ENCODE peak calls at places on chromosome 9, in eight cellular contexts. G is GM23338, U is HepG2, F is neural progenitor cell, S is HCT116, H is MM.1S, J is mammary epithelial cell, Q is PC-9. P is an unnamed sample.

GRCh38 chr9:133371261-133371711 is 4.6 kb downstream of the SURF4 start:
- DNase-seq in G (no peak), U (no peak), F (no peak), S (no peak), H (no peak), J (no peak), Q (no peak), P (peak; percentile 52)

GRCh38 chr9:129571298-129572051 is 49.4 kb downstream of the C9orf50 start:
- DNase-seq in G (no peak), U (peak; percentile 49), F (no peak), S (no peak), H (no peak), J (no peak), Q (no peak), P (no peak)

GRCh38 chr9:134258332-134258731 is 67.9 kb upstream of the RXRA start:
- DNase-seq in G (no peak), U (no peak), F (no peak), S (no peak), H (no peak), J (no peak), Q (no peak), P (no peak)

GRCh38 chr9:133562611-133563285 is 28.2 kb downstream of the ADAMTSL2 start:
- DNase-seq in G (no peak), U (no peak), F (no peak), S (no peak), H (no peak), J (no peak), Q (no peak), P (no peak)

GRCh38 chr9:94867842-94868312 is 141.4 kb downstream of the AOPEP start:
- DNase-seq in G (no peak), U (no peak), F (no peak), S (no peak), H (no peak), J (peak; percentile 83), Q (peak; percentile 44), P (peak; percentile 97)

GRCh38 chr9:97938081-97938644 is at the start of gene HEMGN:
- DNase-seq in G (no peak), U (no peak), F (no peak), S (no peak), H (peak; percentile 96), J (no peak), Q (no peak), P (no peak)

GRCh38 chr9:38315085-38315595 is 77.4 kb upstream of the ALDH1B1 start:
- DNase-seq in G (no peak), U (no peak), F (no peak), S (no peak), H (no peak), J (no peak), Q (no peak), P (no peak)

GRCh38 chr9:110429453-110429852 is 91.8 kb upstream of the TXNDC8 start:
- DNase-seq in G (no peak), U (no peak), F (no peak), S (no peak), H (no peak), J (no peak), Q (no peak), P (peak; percentile 16)

GRCh38 chr9:97570899-97571298 is 62.3 kb downstream of the TSTD2 start:
- DNase-seq in G (no peak), U (no peak), F (no peak), S (no peak), H (no peak), J (no peak), Q (no peak), P (no peak)

GRCh38 chr9:4796988-4797956 is 4.5 kb downstream of the RCL1 start:
- DNase-seq in G (peak; percentile 85), U (peak; percentile 43), F (peak; percentile 70), S (peak; percentile 38), H (peak; percentile 42), J (no peak), Q (peak; percentile 3), P (peak; percentile 47)

GRCh38 chr9:133051281-133051900 is 10.4 kb upstream of the CEL start:
- DNase-seq in G (no peak), U (no peak), F (no peak), S (no peak), H (no peak), J (no peak), Q (no peak), P (no peak)

GRCh38 chr9:96483733-96484240 is 33.8 kb downstream of the HABP4 start:
- DNase-seq in G (no peak), U (no peak), F (no peak), S (no peak), H (no peak), J (no peak), Q (no peak), P (no peak)

GRCh38 chr9:85744481-85744880 is 2.7 kb upstream of the AGTPBP1 start:
- DNase-seq in G (peak; percentile 6), U (no peak), F (no peak), S (no peak), H (no peak), J (no peak), Q (no peak), P (no peak)

GRCh38 chr9:134276463-134277245 is 49.6 kb upstream of the RXRA start:
- DNase-seq in G (no peak), U (no peak), F (peak; percentile 33), S (no peak), H (no peak), J (no peak), Q (no peak), P (no peak)

GRCh38 chr9:112135706-112136105 is 39.4 kb downstream of the SUSD1 start:
- DNase-seq in G (no peak), U (no peak), F (no peak), S (no peak), H (no peak), J (peak; percentile 41), Q (peak; percentile 24), P (no peak)

GRCh38 chr9:72943844-72944462 is 8.9 kb downstream of the ALDH1A1 start:
- DNase-seq in G (no peak), U (no peak), F (no peak), S (no peak), H (no peak), J (no peak), Q (no peak), P (no peak)

GRCh38 chr9:95078516-95078915 is 239.0 kb downstream of the FANCC start:
- DNase-seq in G (no peak), U (no peak), F (no peak), S (no peak), H (no peak), J (no peak), Q (no peak), P (no peak)

GRCh38 chr9:37370968-37371563 is 51.4 kb upstream of the GRHPR start:
- DNase-seq in G (no peak), U (no peak), F (no peak), S (no peak), H (peak; percentile 76), J (no peak), Q (no peak), P (no peak)

GRCh38 chr9:7177383-7177782 is 419.6 kb downstream of the KDM4C start:
- DNase-seq in G (no peak), U (no peak), F (no peak), S (no peak), H (no peak), J (peak; percentile 56), Q (no peak), P (no peak)

GRCh38 chr9:26656003-26656940 is 236.3 kb downstream of the CAAP1 start:
- DNase-seq in G (peak; percentile 78), U (peak; percentile 2), F (peak; percentile 70), S (peak; percentile 10), H (no peak), J (no peak), Q (peak; percentile 1), P (peak; percentile 0)

GRCh38 chr9:16154570-16155078 is 601.8 kb downstream of the CCDC171 start:
- DNase-seq in G (peak; percentile 91), U (no peak), F (peak; percentile 84), S (no peak), H (peak; percentile 69), J (no peak), Q (peak; percentile 32), P (peak; percentile 64)

GRCh38 chr9:78866228-78867132 is 569.6 kb downstream of the PSAT1 start:
- DNase-seq in G (no peak), U (peak; percentile 2), F (no peak), S (peak; percentile 13), H (no peak), J (peak; percentile 72), Q (peak; percentile 63), P (peak; percentile 86)

GRCh38 chr9:137046094-137046787 is at the start of gene NPDC1:
- DNase-seq in G (peak; percentile 95), U (peak; percentile 71), F (peak; percentile 95), S (peak; percentile 68), H (peak; percentile 88), J (peak; percentile 73), Q (peak; percentile 91), P (peak; percentile 63)
- TF ChIP-seq EZH2 in G (peak; percentile 23), U (no peak), F (peak; percentile 62), S (no peak), H (peak; percentile 69), J (no peak), Q (no peak), P (no peak)

GRCh38 chr9:114172981-114173833 is 17.9 kb downstream of the COL27A1 start:
- DNase-seq in G (no peak), U (peak; percentile 26), F (no peak), S (no peak), H (no peak), J (peak; percentile 52), Q (no peak), P (peak; percentile 70)
- H3K4me1 ChIP-seq in G (no peaks in the 10 kb centered on the region), U (peaks cover 67% of the 10 kb centered on the region), F (peaks cover 21% of the 10 kb centered on the region), S (peaks cover 11% of the 10 kb centered on the region), H (no peaks in the 10 kb centered on the region), J (peaks cover 27% of the 10 kb centered on the region), Q (no peaks in the 10 kb centered on the region), P (peaks cover 40% of the 10 kb centered on the region)

DNA sequence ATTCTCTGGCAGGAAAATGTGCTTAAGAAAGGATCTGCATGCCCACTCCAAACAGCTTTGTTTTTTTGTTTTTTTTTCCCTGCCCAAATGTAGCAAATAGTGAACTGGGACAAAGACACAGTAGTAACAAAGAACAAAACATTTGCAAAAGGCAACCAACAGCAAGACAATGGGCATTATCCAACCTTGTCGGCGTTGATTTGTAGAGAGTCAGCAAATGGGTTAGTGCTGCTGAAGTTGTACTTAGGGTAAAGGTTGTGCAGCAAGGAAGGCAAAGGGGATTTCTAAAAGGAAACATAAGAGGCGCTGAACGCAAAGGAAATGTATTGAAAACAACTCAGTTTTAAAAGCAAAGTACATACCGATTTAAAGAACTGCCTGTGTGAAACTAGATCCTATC is 136.2 kb downstream of the MPDZ start:
- DNase-seq in G (peak; percentile 37), U (no peak), F (peak; percentile 60), S (no peak), H (no peak), J (no peak), Q (no peak), P (no peak)
- H3K4me3 ChIP-seq in G (no peak overlapping the region), U (no peak overlapping the region), F (no peak overlapping the region), S (no peak overlapping the region), H (no peak overlapping the region), J (no peak overlapping the region), Q (no peak overlapping the region), P (no peak overlapping the region)

DNA sequence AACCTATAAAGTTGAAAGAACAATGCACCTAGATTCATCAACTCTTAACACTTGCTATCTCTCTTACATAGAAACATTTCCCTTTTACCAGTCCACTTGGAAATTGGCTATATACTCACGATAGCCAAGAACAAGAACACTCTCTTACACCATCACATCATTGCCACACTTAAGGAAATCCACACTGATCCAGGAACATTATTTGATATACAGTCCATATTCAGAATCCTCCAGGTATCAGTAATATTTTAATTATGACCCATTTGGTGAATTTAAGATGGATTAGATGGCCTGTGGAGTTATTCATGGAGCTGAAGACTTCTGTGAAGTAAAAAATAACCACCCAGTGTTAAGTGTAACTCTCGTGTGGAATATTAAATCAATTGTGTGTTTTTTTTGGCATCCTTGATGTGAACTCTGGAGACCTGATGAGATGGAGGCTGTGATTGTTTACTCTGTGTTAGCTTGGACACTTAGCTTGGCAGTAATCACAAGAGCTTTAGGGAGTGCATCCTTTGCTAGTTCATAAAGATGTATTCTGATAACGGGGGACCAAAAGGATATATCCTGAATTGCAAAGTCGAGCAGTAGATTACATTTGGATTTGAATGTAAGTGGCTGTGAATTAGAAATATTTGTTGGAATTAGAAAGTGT is 52.0 kb upstream of the ABL1 start:
- DNase-seq in G (no peak), U (no peak), F (no peak), S (no peak), H (no peak), J (no peak), Q (no peak), P (no peak)
- TF ChIP-seq EZH2 in G (no peak), U (no peak), F (no peak), S (no peak), H (no peak), J (no peak), Q (no peak), P (no peak)